ENCODE peak calls at places on chromosomes 5 and 9, in ten cellular contexts. I is uterus, Q is ovary, E is upper lobe of right lung, Z is heart left ventricle, L is endodermal cell, Y is adrenal gland, X is heart right ventricle, K is psoas muscle, H is OCI-LY7. N is an unnamed sample.

GRCh38 chr5:132850066-132850465 is 16.2 kb downstream of the GDF9 start:
- DNase-seq in I (no peak), Q (no peak), E (no peak), Z (no peak), L (peak; percentile 9), Y (no peak), X (no peak), K (no peak), H (no peak), N (no peak)

GRCh38 chr5:152505442-152506042 is 100.5 kb upstream of the NMUR2 start:
- DNase-seq in I (no peak), Q (peak; percentile 29), E (no peak), Z (peak; percentile 48), L (peak; percentile 83), Y (peak; percentile 28), X (peak; percentile 41), K (peak; percentile 13), H (peak; percentile 49), N (peak; percentile 64)

GRCh38 chr5:137432376-137432775 is 66.8 kb downstream of the SPOCK1 start:
- DNase-seq in I (no peak), Q (no peak), E (no peak), Z (no peak), L (no peak), Y (no peak), X (no peak), K (no peak), H (no peak), N (no peak)

GRCh38 chr5:173412566-173412965 is 84.4 kb upstream of the STC2 start:
- DNase-seq in I (no peak), Q (no peak), E (no peak), Z (no peak), L (no peak), Y (no peak), X (no peak), K (no peak), H (no peak), N (no peak)

GRCh38 chr9:2307480-2307879 is 292.3 kb downstream of the SMARCA2 start:
- DNase-seq in I (no peak), Q (no peak), E (no peak), Z (no peak), L (no peak), Y (no peak), X (no peak), K (no peak), H (no peak), N (no peak)

GRCh38 chr9:125227761-125228160 is 13.4 kb downstream of the HSPA5 start:
- DNase-seq in I (no peak), Q (no peak), E (no peak), Z (no peak), L (no peak), Y (no peak), X (no peak), K (no peak), H (no peak), N (no peak)

GRCh38 chr9:135905380-135906282 is 1.7 kb downstream of the CAMSAP1 start:
- DNase-seq in I (no peak), Q (peak; percentile 9), E (peak; percentile 55), Z (no peak), L (no peak), Y (no peak), X (no peak), K (no peak), H (peak; percentile 47), N (no peak)

GRCh38 chr5:45205403-45205961 is 396.7 kb downstream of the MRPS30 start:
- DNase-seq in I (no peak), Q (no peak), E (no peak), Z (no peak), L (peak; percentile 83), Y (no peak), X (no peak), K (no peak), H (no peak), N (no peak)

GRCh38 chr5:119336262-119336661 is 19.6 kb upstream of the TNFAIP8 start:
- DNase-seq in I (no peak), Q (no peak), E (no peak), Z (no peak), L (no peak), Y (no peak), X (no peak), K (no peak), H (peak; percentile 77), N (no peak)

GRCh38 chr5:68345166-68345565 is 129.6 kb downstream of the PIK3R1 start:
- DNase-seq in I (no peak), Q (no peak), E (no peak), Z (no peak), L (no peak), Y (no peak), X (no peak), K (no peak), H (no peak), N (no peak)
- TF ChIP-seq CTCF in I (no peak), Q (no peak), E (no peak), Z (no peak), L (no peak), Y (no peak), X (no peak), K (no peak), H (no peak), N (no peak)

GRCh38 chr9:126631254-126631653 is 17.5 kb downstream of the LMX1B start:
- DNase-seq in I (no peak), Q (no peak), E (no peak), Z (no peak), L (peak; percentile 82), Y (no peak), X (no peak), K (no peak), H (no peak), N (no peak)

GRCh38 chr9:126629007-126629674 is 15.4 kb downstream of the LMX1B start:
- DNase-seq in I (no peak), Q (no peak), E (no peak), Z (no peak), L (no peak), Y (no peak), X (no peak), K (no peak), H (no peak), N (no peak)

GRCh38 chr9:126628146-126628545 is 14.4 kb downstream of the LMX1B start:
- DNase-seq in I (no peak), Q (no peak), E (no peak), Z (no peak), L (no peak), Y (no peak), X (no peak), K (no peak), H (no peak), N (no peak)

GRCh38 chr9:126633881-126634558 is 20.3 kb downstream of the LMX1B start:
- DNase-seq in I (no peak), Q (no peak), E (no peak), Z (no peak), L (no peak), Y (no peak), X (no peak), K (no peak), H (no peak), N (no peak)

GRCh38 chr9:126630458-126631237 is 16.9 kb downstream of the LMX1B start:
- DNase-seq in I (no peak), Q (no peak), E (no peak), Z (no peak), L (peak; percentile 73), Y (no peak), X (no peak), K (no peak), H (no peak), N (no peak)
- H3K4me1 ChIP-seq in I (no peaks in the 10 kb centered on the region), Q (no peaks in the 10 kb centered on the region), E (peaks cover 7% of the 10 kb centered on the region), Z (peaks cover 13% of the 10 kb centered on the region), L (peaks cover 11% of the 10 kb centered on the region), Y (peaks cover 6% of the 10 kb centered on the region), X (peaks cover 12% of the 10 kb centered on the region), K (peaks cover 2% of the 10 kb centered on the region), H (no peaks in the 10 kb centered on the region), N (peaks cover 8% of the 10 kb centered on the region)

GRCh38 chr5:94218374-94218773 is 400.0 kb downstream of the KIAA0825 start:
- DNase-seq in I (no peak), Q (no peak), E (no peak), Z (no peak), L (no peak), Y (no peak), X (no peak), K (no peak), H (no peak), N (no peak)

GRCh38 chr5:94217216-94217615 is 401.2 kb downstream of the KIAA0825 start:
- DNase-seq in I (no peak), Q (no peak), E (no peak), Z (no peak), L (no peak), Y (no peak), X (no peak), K (no peak), H (no peak), N (no peak)

GRCh38 chr5:94223231-94223630 is 395.2 kb downstream of the KIAA0825 start:
- DNase-seq in I (no peak), Q (no peak), E (no peak), Z (no peak), L (no peak), Y (no peak), X (no peak), K (no peak), H (no peak), N (no peak)

DNA sequence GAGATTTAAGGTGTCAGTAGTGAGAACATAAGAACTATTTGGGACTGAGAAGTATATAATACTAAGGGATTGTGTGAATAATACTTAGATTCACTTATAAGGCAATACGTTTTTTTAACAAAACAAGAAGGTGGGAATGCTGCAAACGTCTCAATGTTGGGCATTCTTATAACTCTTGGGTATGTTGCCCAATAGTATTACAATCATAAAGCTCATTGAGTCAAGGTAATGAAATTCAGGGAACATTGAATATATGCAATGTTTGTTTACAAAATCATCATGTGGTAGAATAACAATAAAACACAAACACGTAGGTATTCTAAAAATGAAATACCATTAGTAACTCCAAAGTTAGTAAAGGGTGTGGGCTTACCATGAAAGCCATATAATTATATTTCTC is 400.7 kb downstream of the KIAA0825 start:
- DNase-seq in I (no peak), Q (no peak), E (no peak), Z (no peak), L (no peak), Y (no peak), X (no peak), K (no peak), H (no peak), N (no peak)
- H3K27ac ChIP-seq in I (no peak overlapping the region), Q (no peak overlapping the region), E (no peak overlapping the region), Z (no peak overlapping the region), L (no peak overlapping the region), Y (no peak overlapping the region), X (no peak overlapping the region), K (no peak overlapping the region), H (no peak overlapping the region), N (no peak overlapping the region)

DNA sequence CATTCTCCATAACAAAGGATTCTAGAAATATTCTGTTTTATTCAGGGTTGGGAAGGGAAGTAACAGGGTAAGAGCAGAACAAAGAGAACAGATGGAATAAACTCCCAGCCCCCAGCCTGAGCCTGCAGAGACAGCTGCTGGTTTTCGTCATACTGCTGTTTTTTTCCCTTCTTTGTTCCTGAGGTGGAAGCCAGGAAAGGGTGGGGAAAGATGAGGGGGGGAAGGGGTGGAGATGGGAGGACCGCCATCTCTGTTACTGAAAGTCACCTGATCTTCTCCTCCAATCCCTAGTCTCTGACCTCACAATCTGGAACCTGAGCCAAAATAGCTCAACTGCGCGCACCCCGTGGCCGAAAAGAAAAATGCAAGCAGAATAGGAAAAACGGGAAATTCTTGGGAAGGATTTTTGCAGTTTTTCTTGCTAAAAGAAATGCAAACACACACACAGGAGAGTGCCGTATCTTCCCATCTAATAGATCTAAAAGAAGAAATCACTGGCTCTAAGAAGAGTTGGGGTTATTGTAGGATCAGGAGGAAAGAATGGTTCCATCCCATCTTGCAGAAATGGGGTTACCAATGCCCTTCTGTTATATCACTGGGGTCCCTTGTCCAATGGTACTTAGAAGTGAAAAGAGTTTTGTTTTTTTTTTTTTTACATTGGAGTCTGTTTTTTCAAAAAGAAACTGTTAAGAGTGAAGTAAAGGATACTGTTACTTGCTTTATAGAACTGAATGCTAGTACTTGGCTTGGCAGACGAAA is 57.9 kb downstream of the DIAPH1 start:
- DNase-seq in I (peak; percentile 96), Q (peak; percentile 93), E (peak; percentile 71), Z (peak; percentile 89), L (peak; percentile 93), Y (peak; percentile 83), X (peak; percentile 95), K (peak; percentile 76), H (no peak), N (peak; percentile 87)
- TF ChIP-seq CTCF in I (peak; percentile 93), Q (peak; percentile 92), E (peak; percentile 77), Z (peak; percentile 73), L (peak; percentile 82), Y (peak; percentile 98), X (peak; percentile 84), K (peak; percentile 83), H (peak; percentile 46), N (peak; percentile 77)

N was measured in tibial artery.